ENCODE peak calls at places on chromosomes 1 and 21, in eight cellular contexts. H is lower lobe of right lung, O is A549, X is A172, F is PC-3, E is cardiac muscle cell, K is M059J, V is astrocyte. D is an unnamed sample.

GRCh38 chr1:212608956-212609700 is 567 bp downstream of the ATF3 start:
- DNase-seq in K (peak), F (peak), X (peak), V (peak), H (peak), E (peak), O (no peak), D (no peak)

GRCh38 chr1:66747500-66747899 is 4.8 kb upstream of the DYNLT5 start:
- DNase-seq in X (no peak), F (no peak), H (no peak), K (peak), V (peak), O (no peak), E (no peak), D (no peak)

GRCh38 chr1:56202186-56202585 is 377.2 kb downstream of the PLPP3 start:
- DNase-seq in O (no peak), E (no peak), V (peak), X (no peak), H (no peak), K (no peak), F (no peak), D (no peak)

GRCh38 chr1:185813401-185813979 is 79.3 kb downstream of the HMCN1 start:
- DNase-seq in X (peak), V (peak), O (peak), F (peak), H (no peak), E (peak), K (peak), D (no peak)

GRCh38 chr1:170881268-170882265 is 53.8 kb upstream of the MROH9 start:
- DNase-seq in V (peak), E (peak), H (no peak), K (peak), X (peak), O (peak), F (peak), D (no peak)

GRCh38 chr21:26965567-26966359 is 1.1 kb downstream of the ADAMTS5 start:
- DNase-seq in O (no peak), E (peak), H (peak), V (no peak), F (no peak), X (no peak), K (no peak), D (no peak)

GRCh38 chr1:222096883-222097282 is 355.0 kb upstream of the DUSP10 start:
- DNase-seq in X (no peak), K (no peak), E (no peak), V (peak), O (no peak), H (no peak), F (no peak), D (no peak)

GRCh38 chr1:113811353-113811887 is 856 bp downstream of the RSBN1 start:
- DNase-seq in E (peak), X (peak), O (peak), V (no peak), F (peak), K (peak), H (peak), D (no peak)

GRCh38 chr21:42062543-42063022 is 8.5 kb upstream of the UMODL1 start:
- DNase-seq in H (peak), O (no peak), V (no peak), F (no peak), X (no peak), K (no peak), E (no peak), D (no peak)

GRCh38 chr1:58159424-58159810 is 387.1 kb downstream of the OMA1 start:
- DNase-seq in F (no peak), H (no peak), V (no peak), O (no peak), K (no peak), X (no peak), E (no peak), D (no peak)

GRCh38 chr1:156154317-156154749 is 948 bp downstream of the SEMA4A start:
- DNase-seq in H (peak), E (no peak), F (no peak), V (no peak), X (no peak), K (no peak), O (no peak), D (peak)

GRCh38 chr1:170634293-170634692 is 29.6 kb upstream of the PRRX1 start:
- DNase-seq in E (no peak), K (peak), O (no peak), F (peak), H (no peak), V (peak), X (peak), D (no peak)

GRCh38 chr1:115671176-115672062 is 29.6 kb downstream of the VANGL1 start:
- DNase-seq in O (peak), X (peak), H (no peak), E (no peak), K (peak), F (peak), V (peak), D (no peak)

GRCh38 chr1:234925440-234926251 is 203.0 kb downstream of the TOMM20 start:
- DNase-seq in K (peak), H (no peak), V (peak), E (no peak), O (peak), F (peak), X (peak), D (no peak)

GRCh38 chr1:167631987-167632680 is 2.1 kb downstream of the RCSD1 start:
- DNase-seq in F (no peak), E (no peak), K (no peak), H (no peak), X (no peak), V (no peak), O (no peak), D (no peak)

GRCh38 chr1:35305383-35305782 is 36.9 kb downstream of the ZMYM4 start:
- DNase-seq in O (no peak), K (no peak), H (no peak), X (no peak), E (no peak), F (no peak), V (no peak), D (no peak)

GRCh38 chr1:167532964-167533824 is 14.9 kb upstream of the CD247 start:
- DNase-seq in H (no peak), V (no peak), E (no peak), F (no peak), X (no peak), O (no peak), K (no peak), D (no peak)

GRCh38 chr1:226972931-226973330 is 32.8 kb downstream of the COQ8A start:
- DNase-seq in H (no peak), K (no peak), O (no peak), X (no peak), V (no peak), F (no peak), E (no peak), D (no peak)

GRCh38 chr1:37817481-37817880 is 9.5 kb upstream of the YRDC start:
- DNase-seq in O (peak), F (no peak), H (no peak), X (no peak), K (no peak), E (no peak), V (no peak), D (no peak)

GRCh38 chr1:117618450-117619122 is 12.7 kb downstream of the TENT5C start:
- DNase-seq in V (no peak), O (no peak), K (no peak), E (no peak), X (no peak), F (no peak), H (no peak), D (no peak)

GRCh38 chr21:42156690-42157605 is 62.0 kb upstream of the ABCG1 start:
- DNase-seq in E (no peak), V (no peak), X (no peak), O (no peak), K (no peak), H (no peak), F (no peak), D (peak)

GRCh38 chr1:109655624-109656519 is at the start of gene GSTM4:
- DNase-seq in E (peak), K (peak), X (peak), F (peak), H (peak), V (peak), O (peak), D (peak)

GRCh38 chr1:56578963-56579875 is at the start of gene PLPP3:
- DNase-seq in K (peak), O (peak), V (peak), F (peak), H (peak), E (peak), X (peak), D (peak)

GRCh38 chr1:60970081-60970509 is 112.3 kb upstream of the NFIA start:
- DNase-seq in F (peak), E (peak), K (no peak), O (peak), H (no peak), X (no peak), V (no peak), D (no peak)

GRCh38 chr1:2507744-2508155 is 18.6 kb downstream of the PANK4 start:
- DNase-seq in V (no peak), E (no peak), H (no peak), X (no peak), F (no peak), K (no peak), O (no peak), D (no peak)

GRCh38 chr1:117661027-117661426 is 55.2 kb downstream of the TENT5C start:
- DNase-seq in V (no peak), E (no peak), F (no peak), X (no peak), K (no peak), O (no peak), H (no peak), D (no peak)

GRCh38 chr1:245234217-245235120 is 79.7 kb downstream of the KIF26B start:
- DNase-seq in V (peak), H (no peak), E (no peak), O (no peak), X (peak), F (no peak), K (peak), D (no peak)

GRCh38 chr1:107551491-107551890 is 410.7 kb downstream of the NTNG1 start:
- DNase-seq in H (no peak), O (no peak), X (no peak), F (no peak), K (no peak), E (no peak), V (peak), D (no peak)